ENCODE peak calls at places on chromosomes 7 and 10, in five cellular contexts. U is PC-3, Y is IMR-90, H is GM23338, E is endothelial cell of umbilical vein. W is an unnamed sample.
A peak's percentile ranks its signal among the peaks of the same experiment; 100 is the strongest.

GRCh38 chr7:1810521-1810920 is 140.4 kb downstream of the ELFN1 start:
- DNase-seq in U (no peak), Y (no peak), H (no peak), E (no peak), W (peak; percentile 76)

GRCh38 chr10:33134011-33134751 is 176.2 kb upstream of the ITGB1 start:
- DNase-seq in U (peak; percentile 100), Y (peak; percentile 88), H (no peak), E (peak; percentile 90), W (peak; percentile 91)

GRCh38 chr10:102269017-102269416 is 23.7 kb downstream of the GBF1 start:
- DNase-seq in U (no peak), Y (no peak), H (no peak), E (no peak), W (no peak)

GRCh38 chr7:117171106-117171505 is 151.8 kb downstream of the WNT2 start:
- DNase-seq in U (no peak), Y (no peak), H (peak; percentile 59), E (no peak), W (no peak)

GRCh38 chr10:102917314-102917961 is 656 bp upstream of the CNNM2 start:
- DNase-seq in U (peak; percentile 66), Y (peak; percentile 61), H (peak; percentile 91), E (peak; percentile 63), W (peak; percentile 89)

GRCh38 chr7:572668-573495 is 53.2 kb upstream of the PDGFA start:
- DNase-seq in U (no peak), Y (no peak), H (peak; percentile 70), E (no peak), W (no peak)

GRCh38 chr7:4186513-4186780 is 495.6 kb upstream of the FOXK1 start:
- DNase-seq in U (no peak), Y (no peak), H (no peak), E (no peak), W (no peak)

GRCh38 chr10:120495226-120495625 is 38.2 kb downstream of the PLPP4 start:
- DNase-seq in U (no peak), Y (no peak), H (no peak), E (peak; percentile 18), W (no peak)

GRCh38 chr10:25557136-25557535 is 376.9 kb upstream of the MYO3A start:
- DNase-seq in U (no peak), Y (no peak), H (no peak), E (peak; percentile 33), W (no peak)

GRCh38 chr10:101330236-101331225 is 23.4 kb upstream of the BTRC start:
- DNase-seq in U (no peak), Y (peak; percentile 80), H (no peak), E (no peak), W (peak; percentile 77)

GRCh38 chr10:3780056-3780765 is 4.8 kb downstream of the KLF6 start:
- DNase-seq in U (peak; percentile 61), Y (peak; percentile 71), H (no peak), E (peak; percentile 44), W (peak; percentile 76)

GRCh38 chr10:118920206-118920605 is 109.3 kb upstream of the NANOS1 start:
- DNase-seq in U (no peak), Y (no peak), H (no peak), E (no peak), W (no peak)

GRCh38 chr7:122988333-122988732 is 7.2 kb downstream of the TAS2R16 start:
- DNase-seq in U (no peak), Y (no peak), H (no peak), E (no peak), W (no peak)

GRCh38 chr10:3635248-3635647 is 149.8 kb downstream of the KLF6 start:
- DNase-seq in U (no peak), Y (no peak), H (no peak), E (no peak), W (no peak)

GRCh38 chr7:101588131-101588935 is 40.8 kb downstream of the MYL10 start:
- DNase-seq in U (no peak), Y (no peak), H (no peak), E (no peak), W (peak; percentile 58)

GRCh38 chr7:129789652-129790051 is 163.1 kb downstream of the UBE2H start:
- DNase-seq in U (no peak), Y (no peak), H (no peak), E (no peak), W (peak; percentile 63)
- H3K27me3 ChIP-seq in U (no peaks in the 10 kb centered on the region), Y (peaks cover 49% of the 10 kb centered on the region), H (peaks cover 68% of the 10 kb centered on the region), E (peaks cover 35% of the 10 kb centered on the region), W (peaks cover 28% of the 10 kb centered on the region)

GRCh38 chr10:30034433-30035137 is 24.8 kb downstream of the JCAD start:
- DNase-seq in U (no peak), Y (no peak), H (peak; percentile 41), E (no peak), W (no peak)

GRCh38 chr10:30037620-30038336 is 21.6 kb downstream of the JCAD start:
- DNase-seq in U (no peak), Y (no peak), H (no peak), E (no peak), W (no peak)

GRCh38 chr10:30036341-30036740 is 23.0 kb downstream of the JCAD start:
- DNase-seq in U (no peak), Y (peak; percentile 40), H (no peak), E (no peak), W (no peak)

GRCh38 chr10:30038961-30039536 is 20.3 kb downstream of the JCAD start:
- DNase-seq in U (no peak), Y (no peak), H (no peak), E (no peak), W (no peak)

DNA sequence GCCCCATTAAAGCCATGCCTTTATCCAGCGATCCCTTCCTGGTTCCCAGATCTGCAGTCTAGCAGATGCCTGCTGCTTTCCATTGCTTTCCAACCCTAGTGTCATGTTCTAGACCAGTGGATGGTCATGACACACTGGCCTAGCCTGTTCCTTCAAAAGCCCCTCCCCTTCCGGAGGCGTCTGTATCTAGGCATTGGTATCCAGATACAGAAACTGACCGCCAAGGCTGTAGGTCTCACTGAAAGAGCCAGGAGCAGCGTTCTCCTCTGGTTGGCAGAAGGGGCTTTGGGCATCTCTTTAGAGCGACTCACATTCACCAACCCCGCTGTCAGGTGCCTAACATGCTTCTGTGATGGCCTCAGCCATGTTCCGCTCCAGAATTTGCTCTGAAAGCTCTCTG is 22.6 kb downstream of the JCAD start:
- DNase-seq in U (no peak), Y (no peak), H (no peak), E (no peak), W (no peak)
- H4K20me1 ChIP-seq in U (no peaks in the 10 kb centered on the region), Y (peaks cover 61% of the 10 kb centered on the region), H (no peaks in the 10 kb centered on the region), E (no peaks in the 10 kb centered on the region), W (peaks cover 38% of the 10 kb centered on the region)

GRCh38 chr7:30530373-30530772 is 25.7 kb upstream of the GGCT start:
- DNase-seq in U (no peak), Y (no peak), H (no peak), E (no peak), W (no peak)
- H3K27me3 ChIP-seq in U (no peaks in the 10 kb centered on the region), Y (no peaks in the 10 kb centered on the region), H (no peaks in the 10 kb centered on the region), E (no peaks in the 10 kb centered on the region), W (no peaks in the 10 kb centered on the region)

GRCh38 chr10:62016477-62017140 is 115.1 kb downstream of the ARID5B start:
- DNase-seq in U (no peak), Y (peak; percentile 42), H (no peak), E (peak; percentile 36), W (no peak)
- H4K20me1 ChIP-seq in U (no peaks in the 10 kb centered on the region), Y (peaks cover 8% of the 10 kb centered on the region), H (no peaks in the 10 kb centered on the region), E (no peaks in the 10 kb centered on the region), W (no peaks in the 10 kb centered on the region)